ENCODE peak calls at places on chromosome 5, in four cellular contexts. One of them, this sample, is unnamed.

GRCh38 chr5:131984945-131985665 is 26.4 kb downstream of the ACSL6 start:
- DNase-seq in WTC11: no peak
- DNase-seq in HepG2: no peak
- DNase-seq in K562: no peak
- DNase-seq in this sample: no peak

GRCh38 chr5:168315991-168316578 is 24.6 kb downstream of the WWC1 start:
- DNase-seq in K562: no peak
- DNase-seq in HepG2: peak
- DNase-seq in WTC11: no peak
- DNase-seq in this sample: no peak

GRCh38 chr5:93425102-93425501 is 155.9 kb downstream of the NR2F1-AS1 start:
- DNase-seq in WTC11: no peak
- DNase-seq in K562: no peak
- DNase-seq in HepG2: no peak
- DNase-seq in this sample: no peak

GRCh38 chr5:179534431-179534830 is 15.9 kb upstream of the RUFY1 start:
- DNase-seq in WTC11: no peak
- DNase-seq in HepG2: peak
- DNase-seq in K562: no peak
- DNase-seq in this sample: no peak

GRCh38 chr5:140575309-140575708 is 10.7 kb downstream of the SLC35A4 start:
- DNase-seq in K562: peak
- DNase-seq in HepG2: peak
- DNase-seq in WTC11: peak
- DNase-seq in this sample: no peak

GRCh38 chr5:89012361-89012760 is 129.4 kb upstream of the MEF2C start:
- DNase-seq in HepG2: no peak
- DNase-seq in K562: no peak
- DNase-seq in WTC11: no peak
- DNase-seq in this sample: no peak

GRCh38 chr5:2383678-2384025 is 367.8 kb downstream of the IRX2 start:
- DNase-seq in HepG2: no peak
- DNase-seq in K562: no peak
- DNase-seq in WTC11: no peak
- DNase-seq in this sample: no peak

GRCh38 chr5:174335682-174336364 is 290.3 kb downstream of the NSG2 start:
- DNase-seq in HepG2: no peak
- DNase-seq in K562: no peak
- DNase-seq in WTC11: no peak
- DNase-seq in this sample: no peak

GRCh38 chr5:17895296-17896058 is 261.2 kb downstream of the TAF11L14 start:
- DNase-seq in K562: no peak
- DNase-seq in WTC11: no peak
- DNase-seq in HepG2: no peak
- DNase-seq in this sample: no peak

GRCh38 chr5:142655339-142656267 is 30.3 kb downstream of the FGF1 start:
- DNase-seq in K562: peak
- DNase-seq in WTC11: peak
- DNase-seq in HepG2: peak
- DNase-seq in this sample: no peak

GRCh38 chr5:14185336-14186131 is 42.4 kb downstream of the TRIO start:
- DNase-seq in WTC11: no peak
- DNase-seq in HepG2: no peak
- DNase-seq in K562: no peak
- DNase-seq in this sample: no peak
- TF ChIP-seq NR2C2 in WTC11: no peak
- TF ChIP-seq NR2C2 in HepG2: no peak
- TF ChIP-seq NR2C2 in K562: no peak
- TF ChIP-seq NR2C2 in this sample: no peak

GRCh38 chr5:134451618-134452505 is 40.2 kb upstream of the CDKN2AIPNL start:
- DNase-seq in HepG2: no peak
- DNase-seq in K562: peak
- DNase-seq in WTC11: no peak
- DNase-seq in this sample: no peak
- TF ChIP-seq NR2C2 in HepG2: no peak
- TF ChIP-seq NR2C2 in K562: no peak
- TF ChIP-seq NR2C2 in WTC11: no peak
- TF ChIP-seq NR2C2 in this sample: no peak

DNA sequence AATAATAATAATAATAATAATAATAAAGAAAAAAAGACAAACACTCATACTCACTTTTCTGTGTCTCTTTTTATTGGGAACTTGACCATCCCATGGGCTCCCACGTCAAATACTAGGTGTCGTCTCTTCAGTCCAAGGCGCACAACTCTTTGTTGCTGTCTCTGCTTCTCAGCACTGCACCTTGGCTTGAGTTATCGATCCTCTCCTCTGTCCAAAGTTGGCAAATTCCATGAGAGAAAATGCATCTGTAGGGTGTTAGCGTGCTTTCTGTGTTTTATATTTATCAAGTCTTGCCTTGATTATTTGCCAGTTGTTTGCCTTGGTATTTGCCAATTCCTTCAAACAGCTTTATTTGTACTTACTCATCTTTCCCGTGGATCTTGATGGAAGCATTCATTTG is 653.7 kb downstream of the CDH18 start:
- DNase-seq in K562: no peak
- DNase-seq in HepG2: no peak
- DNase-seq in WTC11: no peak
- DNase-seq in this sample: no peak
- TF ChIP-seq NR2C2 in K562: no peak
- TF ChIP-seq NR2C2 in HepG2: no peak
- TF ChIP-seq NR2C2 in WTC11: no peak
- TF ChIP-seq NR2C2 in this sample: no peak

DNA sequence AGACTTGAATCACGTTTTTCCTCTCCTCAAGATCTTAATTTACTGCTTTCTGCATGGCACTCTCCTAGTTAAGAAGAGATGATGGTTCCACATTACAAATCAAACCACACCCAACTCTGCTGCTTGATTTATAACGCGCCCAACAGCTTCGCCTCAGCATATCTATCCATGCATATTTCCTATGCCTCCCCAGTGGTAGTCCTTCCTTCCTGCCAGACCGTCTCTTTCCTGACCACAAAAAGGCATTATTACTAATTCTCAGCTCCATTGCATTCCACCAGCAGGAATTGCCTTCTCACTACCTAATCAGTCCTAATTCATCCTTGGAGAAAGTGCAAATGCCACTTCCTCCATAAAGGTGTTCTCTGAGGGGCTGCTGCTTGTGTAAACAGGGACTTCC is 95.0 kb upstream of the CAST start:
- DNase-seq in WTC11: no peak
- DNase-seq in HepG2: no peak
- DNase-seq in K562: no peak
- DNase-seq in this sample: no peak
- TF ChIP-seq NR2C2 in WTC11: no peak
- TF ChIP-seq NR2C2 in HepG2: no peak
- TF ChIP-seq NR2C2 in K562: no peak
- TF ChIP-seq NR2C2 in this sample: no peak

This sample was measured in GM12878.